ENCODE peak calls at places on chromosomes 12 and 14, in seven cellular contexts. D is AG10803, V is NCI-H1105, N is GM23338, B is germinal center, W is NCI-H1092 treated with DMSO at 0.1 percent for 48 hours, X is GM12865. Z is an unnamed sample.

GRCh38 chr14:104253901-104254353 is 115.5 kb downstream of the KIF26A start:
- DNase-seq in D (no peak), X (no peak), N (no peak), B (no peak), V (no peak), W (no peak), Z (no peak)

GRCh38 chr12:113050808-113051207 is 5.7 kb upstream of the DTX1 start:
- DNase-seq in V (no peak), D (no peak), W (no peak), B (peak), N (no peak), X (peak), Z (no peak)

GRCh38 chr12:49871263-49871561 is 28.3 kb upstream of the BCDIN3D start:
- DNase-seq in N (no peak), W (no peak), B (no peak), X (no peak), V (no peak), D (no peak), Z (no peak)

GRCh38 chr14:98957211-98958047 is 314.6 kb downstream of the BCL11B start:
- DNase-seq in D (peak), V (no peak), B (no peak), X (no peak), N (no peak), W (no peak), Z (no peak)

GRCh38 chr12:116520801-116521471 is 38.2 kb upstream of the MAP1LC3B2 start:
- DNase-seq in N (no peak), B (no peak), D (peak), W (no peak), V (no peak), X (no peak), Z (no peak)

GRCh38 chr14:70338550-70338949 is 20.9 kb downstream of the COX16 start:
- DNase-seq in N (no peak), W (no peak), D (no peak), B (no peak), X (no peak), V (no peak), Z (no peak)

GRCh38 chr12:122062832-122063690 is 15.5 kb upstream of the MLXIP start:
- DNase-seq in N (no peak), B (no peak), D (peak), V (no peak), X (no peak), W (peak), Z (no peak)

GRCh38 chr14:65079201-65079600 is 23.1 kb downstream of the MAX start:
- DNase-seq in V (no peak), D (no peak), X (no peak), B (no peak), N (no peak), W (no peak), Z (no peak)

GRCh38 chr14:22410497-22410896 is 178.5 kb downstream of the DAD1 start:
- DNase-seq in X (no peak), V (no peak), W (no peak), D (no peak), B (no peak), N (no peak), Z (no peak)

GRCh38 chr14:95258754-95259593 is 60.7 kb downstream of the CLMN start:
- DNase-seq in N (no peak), V (no peak), W (no peak), D (no peak), B (no peak), X (no peak), Z (no peak)

GRCh38 chr14:24392327-24393098 is 6.3 kb upstream of the NYNRIN start:
- DNase-seq in W (peak), B (no peak), D (peak), X (no peak), N (peak), V (peak), Z (no peak)

GRCh38 chr12:67804168-67804567 is 155.6 kb downstream of the DYRK2 start:
- DNase-seq in D (no peak), B (no peak), X (peak), N (no peak), V (no peak), W (no peak), Z (peak)

Z was measured in RPMI8226.